ENCODE peak calls at places on chromosomes 5 and 9, in nine cellular contexts. Z, Q, T, F, P, C, W, M and G are unnamed samples.

GRCh38 chr9:95027914-95028854 is 289.3 kb downstream of the FANCC start:
- DNase-seq in Z (no peak), T (no peak), W (no peak), Q (no peak), M (no peak), P (no peak), F (no peak), C (no peak), G (peak; percentile 87)

GRCh38 chr5:73844165-73844564 is 218.2 kb downstream of the ARHGEF28 start:
- DNase-seq in P (no peak), T (no peak), W (no peak), Z (no peak), Q (no peak), F (no peak), C (no peak), M (no peak), G (no peak)

GRCh38 chr5:139601429-139601828 is 40.3 kb downstream of the UBE2D2 start:
- DNase-seq in Z (peak; percentile 19), F (no peak), M (no peak), P (no peak), W (no peak), T (peak; percentile 26), C (no peak), Q (no peak), G (no peak)

GRCh38 chr5:14414007-14414406 is 167.6 kb upstream of the OTULINL start:
- DNase-seq in P (no peak), M (no peak), T (no peak), W (no peak), F (no peak), Q (no peak), Z (no peak), C (no peak), G (no peak)

GRCh38 chr5:1933364-1934055 is 50.8 kb upstream of the IRX4 start:
- DNase-seq in P (no peak), C (no peak), M (no peak), F (no peak), T (no peak), Q (no peak), W (no peak), Z (no peak), G (no peak)

GRCh38 chr5:36359267-36359666 is 57.6 kb upstream of the RANBP3L start:
- DNase-seq in W (no peak), M (no peak), Z (no peak), T (no peak), C (no peak), Q (no peak), F (no peak), P (no peak), G (no peak)

GRCh38 chr5:176955895-176956294 is 50.7 kb downstream of the UIMC1 start:
- DNase-seq in T (no peak), P (no peak), Q (no peak), Z (no peak), W (no peak), M (peak; percentile 23), F (no peak), C (no peak), G (no peak)

GRCh38 chr5:159341914-159342313 is 11.6 kb upstream of the IL12B start:
- DNase-seq in Q (no peak), T (no peak), C (no peak), M (peak; percentile 71), F (no peak), Z (peak; percentile 38), P (peak; percentile 89), W (no peak), G (peak; percentile 56)

GRCh38 chr9:35756743-35757526 is 2.9 kb upstream of the MSMP start:
- DNase-seq in F (peak; percentile 91), C (peak; percentile 62), P (peak; percentile 44), Q (peak; percentile 92), M (no peak), W (peak; percentile 79), Z (peak; percentile 72), T (peak; percentile 81), G (peak; percentile 75)

GRCh38 chr9:35758475-35759050 is 4.5 kb upstream of the MSMP start:
- DNase-seq in P (no peak), C (no peak), M (no peak), T (no peak), F (no peak), Q (no peak), W (no peak), Z (no peak), G (no peak)

GRCh38 chr9:35757527-35758275 is 3.6 kb upstream of the MSMP start:
- DNase-seq in Z (no peak), P (peak; percentile 24), F (no peak), W (no peak), T (no peak), M (no peak), C (no peak), Q (no peak), G (no peak)

GRCh38 chr9:35760651-35761050 is 6.6 kb upstream of the MSMP start:
- DNase-seq in W (no peak), C (peak; percentile 28), T (no peak), Q (no peak), F (no peak), M (peak; percentile 41), P (no peak), Z (no peak), G (no peak)

DNA sequence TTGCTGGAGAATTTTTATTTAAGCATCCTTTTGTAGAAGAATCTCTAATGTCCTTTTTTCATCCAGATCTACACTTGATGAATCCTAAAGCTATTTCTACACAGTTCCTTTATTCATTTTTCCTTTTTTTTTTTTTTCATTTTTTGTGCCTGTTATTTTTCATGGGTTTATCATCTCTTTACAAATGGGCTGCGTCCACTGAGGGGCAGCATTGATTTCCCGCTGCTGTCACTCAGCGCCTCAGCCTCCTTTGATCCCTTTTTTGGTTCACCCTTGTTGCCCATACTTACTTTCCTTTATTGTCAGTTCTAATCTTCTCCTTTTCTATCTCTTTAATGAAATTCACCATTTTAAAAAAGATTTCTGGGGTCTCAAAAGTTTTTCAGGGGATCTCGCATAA is 5.7 kb upstream of the MSMP start:
- DNase-seq in F (no peak), M (no peak), T (no peak), C (no peak), Q (no peak), W (no peak), P (no peak), Z (no peak), G (no peak)
- TF ChIP-seq CTCF in F (no peak), M (no peak), T (no peak), C (no peak), Q (no peak), W (no peak), P (no peak), Z (no peak), G (no peak)

GRCh38 chr9:14323083-14323968 is 9.4 kb upstream of the NFIB start:
- DNase-seq in P (no peak), Z (no peak), W (no peak), F (no peak), Q (no peak), M (no peak), C (no peak), T (no peak), G (no peak)

GRCh38 chr9:14320272-14321245 is 6.6 kb upstream of the NFIB start:
- DNase-seq in M (peak; percentile 95), T (no peak), P (no peak), W (no peak), C (no peak), F (no peak), Z (peak; percentile 47), Q (no peak), G (no peak)

GRCh38 chr9:14321517-14322125 is 7.7 kb upstream of the NFIB start:
- DNase-seq in C (no peak), M (no peak), W (no peak), Z (no peak), F (no peak), P (no peak), T (no peak), Q (no peak), G (no peak)

GRCh38 chr9:14323969-14324366 is 10.0 kb upstream of the NFIB start:
- DNase-seq in T (no peak), P (no peak), Z (no peak), Q (no peak), C (no peak), F (no peak), W (no peak), M (no peak), G (no peak)

DNA sequence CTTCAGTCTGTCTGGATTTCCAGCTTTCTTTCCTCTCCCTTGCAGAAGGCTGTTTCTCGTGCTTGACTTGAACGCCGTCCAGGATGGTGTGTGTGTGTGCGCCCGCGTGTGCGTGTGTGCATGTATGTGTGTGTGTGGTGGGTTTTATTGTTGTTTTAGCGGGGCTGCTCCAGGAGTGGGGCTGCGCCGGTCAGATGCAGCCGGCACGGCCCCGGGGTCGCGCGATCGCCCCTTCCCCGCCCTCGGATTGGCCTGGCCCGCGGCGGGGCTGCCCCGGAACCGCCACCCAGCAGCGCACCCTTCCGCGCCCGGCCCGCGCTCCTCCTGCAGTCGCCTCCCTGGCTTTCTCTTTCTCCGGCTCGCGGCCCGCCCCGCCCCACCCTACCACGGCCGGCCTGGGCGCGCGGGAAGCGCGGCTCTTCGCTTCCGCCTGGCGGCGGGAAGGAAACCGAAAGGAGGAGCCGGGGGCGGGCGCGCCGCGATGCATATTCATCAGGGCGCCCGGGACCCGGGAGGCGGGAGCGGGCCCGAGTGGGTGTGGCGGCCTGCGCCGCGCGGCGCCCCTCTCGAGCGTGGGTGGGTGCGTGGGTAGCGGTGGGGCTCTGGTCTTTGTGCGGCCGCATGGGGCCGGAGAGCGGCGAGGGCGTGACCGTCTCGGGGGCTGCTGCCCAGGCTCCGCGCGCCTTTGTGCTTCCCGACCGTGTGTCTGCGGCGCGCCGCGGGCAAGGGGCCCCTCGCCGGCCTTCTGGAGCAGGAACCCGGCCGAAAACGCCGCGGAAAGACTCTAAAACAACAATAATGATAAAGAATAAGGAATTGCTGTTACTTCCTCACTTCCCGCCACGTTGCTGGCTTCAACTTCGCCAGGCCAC is 8.5 kb upstream of the NFIB start:
- DNase-seq in Q (peak; percentile 95), Z (peak; percentile 95), F (peak; percentile 98), C (peak; percentile 92), P (peak; percentile 93), M (peak; percentile 76), W (peak; percentile 94), T (peak; percentile 96), G (peak; percentile 91)
- TF ChIP-seq CTCF in Q (peak; percentile 39), Z (peak; percentile 70), F (no peak), C (peak; percentile 38), P (peak; percentile 50), M (peak; percentile 51), W (no peak), T (peak; percentile 67), G (peak; percentile 45)

DNA sequence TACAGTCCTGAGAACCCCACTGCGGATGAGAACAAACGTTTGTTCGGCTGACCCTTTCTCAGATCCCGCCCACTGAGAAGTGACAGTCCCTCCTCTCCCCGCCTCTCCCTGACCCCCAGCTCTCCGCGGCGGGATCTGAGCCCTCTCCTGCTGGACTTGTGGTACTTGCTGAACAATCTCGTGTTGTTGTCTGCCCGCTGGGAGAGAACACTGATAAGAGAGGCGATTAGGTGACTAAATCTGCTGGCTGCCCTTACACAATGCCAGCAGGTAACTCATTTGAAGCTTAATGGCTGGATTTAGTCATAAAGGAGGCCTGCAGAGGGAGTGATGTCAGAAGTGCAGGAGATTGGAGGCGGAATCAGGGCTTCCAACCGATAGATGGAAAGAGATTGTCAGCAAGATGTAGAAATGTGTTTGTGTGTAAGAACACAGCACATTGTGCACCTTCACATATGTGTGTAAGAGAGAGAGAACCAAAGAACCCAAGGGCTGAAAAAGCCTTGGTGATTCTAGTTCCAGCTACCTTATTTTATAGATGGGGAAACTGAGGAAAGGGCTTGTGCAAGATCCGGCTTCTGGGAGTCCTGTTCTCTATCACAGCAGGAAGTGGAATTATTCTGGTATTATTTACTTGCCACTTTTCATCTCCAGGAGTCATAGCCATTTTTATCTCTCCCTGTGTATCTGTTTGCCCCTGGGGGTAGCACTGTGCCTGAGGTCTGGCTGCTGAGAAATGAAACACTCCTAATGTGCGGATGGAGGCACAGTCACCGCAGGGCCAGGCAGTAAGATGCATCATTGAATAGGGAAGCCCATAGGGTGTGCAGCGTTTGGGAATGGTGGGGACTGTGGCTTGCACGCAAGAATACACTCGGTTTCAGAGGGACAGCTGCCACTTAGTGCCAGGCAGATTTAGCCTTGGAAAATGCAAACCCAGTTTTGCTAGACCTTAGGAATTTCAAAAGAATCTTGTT is 203.7 kb upstream of the MSX2 start:
- DNase-seq in F (no peak), Z (no peak), M (peak; percentile 17), T (no peak), C (no peak), W (no peak), Q (no peak), P (no peak), G (peak; percentile 35)
- TF ChIP-seq CTCF in F (no peak), Z (no peak), M (no peak), T (no peak), C (no peak), W (no peak), Q (no peak), P (no peak), G (no peak)

GRCh38 chr5:137735531-137736284 is at the start of gene KLHL3:
- DNase-seq in Q (peak; percentile 78), T (peak; percentile 47), P (no peak), Z (peak; percentile 29), M (peak; percentile 66), F (peak; percentile 82), W (no peak), C (peak; percentile 61), G (peak; percentile 23)
- TF ChIP-seq CTCF in Q (no peak), T (no peak), P (no peak), Z (peak; percentile 29), M (peak; percentile 36), F (no peak), W (no peak), C (no peak), G (no peak)